ENCODE peak calls at places on chromosomes 7 and 10, in four cellular contexts. P is hepatocyte, U is SK-N-SH, S is HCT116. M is an unnamed sample.

GRCh38 chr7:105678811-105679495 is 97.7 kb upstream of the EFCAB10 start:
- DNase-seq in P (no peak), S (no peak), U (no peak), M (no peak)

GRCh38 chr10:99619090-99619800 is 994 bp downstream of the SLC25A28 start:
- DNase-seq in P (no peak), U (no peak), S (no peak), M (peak; percentile 44)

GRCh38 chr10:51675088-51675487 is 24.3 kb downstream of the CSTF2T start:
- DNase-seq in P (no peak), U (no peak), S (no peak), M (no peak)

GRCh38 chr10:122849900-122850605 is 4.4 kb upstream of the CUZD1 start:
- DNase-seq in U (no peak), S (no peak), P (no peak), M (no peak)

GRCh38 chr7:13185139-13185538 is 497.7 kb downstream of the ARL4A start:
- DNase-seq in U (no peak), P (no peak), S (no peak), M (no peak)

GRCh38 chr10:63264852-63265617 is 131.9 kb downstream of the NRBF2 start:
- DNase-seq in P (peak; percentile 56), S (no peak), U (peak; percentile 46), M (peak; percentile 73)

GRCh38 chr10:124026337-124026939 is 67.0 kb downstream of the CHST15 start:
- DNase-seq in P (no peak), U (no peak), S (no peak), M (no peak)

GRCh38 chr7:34260282-34260681 is 354.9 kb downstream of the BMPER start:
- DNase-seq in S (peak; percentile 61), U (no peak), P (peak; percentile 12), M (no peak)

GRCh38 chr7:30510124-30511074 is 5.8 kb upstream of the GGCT start:
- DNase-seq in S (peak; percentile 36), P (peak; percentile 50), U (peak; percentile 52), M (peak; percentile 57)

GRCh38 chr7:122528879-122529481 is 169.9 kb downstream of the RNF133 start:
- DNase-seq in U (peak; percentile 17), S (peak; percentile 39), P (peak; percentile 64), M (peak; percentile 40)

GRCh38 chr7:18583305-18583704 is 87.8 kb downstream of the HDAC9 start:
- DNase-seq in S (no peak), P (peak; percentile 14), U (no peak), M (no peak)

GRCh38 chr10:114053946-114054345 is 10.3 kb downstream of the ADRB1 start:
- DNase-seq in U (peak; percentile 38), P (no peak), S (no peak), M (no peak)

GRCh38 chr10:49408437-49409306 is 12.8 kb upstream of the DRGX start:
- DNase-seq in S (peak; percentile 16), U (no peak), P (no peak), M (peak; percentile 71)

GRCh38 chr7:136045181-136045580 is 68.0 kb upstream of the MTPN start:
- DNase-seq in P (no peak), S (no peak), U (no peak), M (no peak)

GRCh38 chr7:136046548-136046947 is 69.4 kb upstream of the MTPN start:
- DNase-seq in U (no peak), P (no peak), S (no peak), M (no peak)

GRCh38 chr7:136049117-136049516 is 72.0 kb upstream of the MTPN start:
- DNase-seq in P (no peak), S (no peak), U (no peak), M (no peak)

GRCh38 chr7:136049818-136050461 is 72.8 kb upstream of the MTPN start:
- DNase-seq in U (no peak), P (peak; percentile 25), S (no peak), M (no peak)

DNA sequence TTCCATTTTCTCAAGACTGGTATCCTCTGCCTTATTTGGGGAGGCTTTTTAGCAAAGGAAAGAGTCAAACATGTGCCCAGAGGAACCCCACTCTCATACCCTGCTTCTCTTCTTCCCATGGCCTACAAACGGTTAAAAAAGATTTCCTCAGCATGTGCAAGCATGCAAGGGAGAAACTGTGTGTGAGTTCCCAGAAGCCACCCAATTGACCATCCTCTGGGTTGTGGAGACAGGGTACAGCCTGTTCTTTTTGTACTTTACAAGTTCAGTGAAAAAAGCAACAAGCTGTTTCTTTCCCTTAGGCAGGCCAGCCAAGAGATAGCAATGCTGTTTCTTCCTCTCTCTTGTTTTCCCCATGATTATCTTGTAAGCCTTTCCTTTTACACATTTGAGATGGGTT is 68.8 kb upstream of the MTPN start:
- DNase-seq in P (peak; percentile 28), S (no peak), U (no peak), M (no peak)
- H3K79me2 ChIP-seq in P (no peaks in the 10 kb centered on the region), S (no peaks in the 10 kb centered on the region), U (no peaks in the 10 kb centered on the region), M (no peaks in the 10 kb centered on the region)

DNA sequence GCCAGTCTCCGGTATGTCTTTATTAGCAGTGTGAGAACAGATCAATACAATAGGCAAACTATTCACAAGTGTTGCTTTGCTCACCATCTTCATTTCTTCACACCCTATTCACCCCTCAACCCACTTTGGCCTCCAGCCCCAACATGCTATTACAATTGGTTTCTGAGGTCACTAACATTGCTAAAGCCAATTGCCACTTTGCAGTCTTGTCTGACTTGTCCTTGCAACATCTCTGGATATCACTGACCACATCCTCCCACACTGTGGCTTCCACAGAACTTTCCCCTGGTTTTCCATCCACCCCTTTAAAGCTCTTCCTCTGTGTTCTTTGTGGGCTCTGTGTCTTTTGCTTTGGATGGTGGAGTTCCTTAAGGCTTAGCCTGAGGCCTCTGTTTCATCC is 5.2 kb upstream of the APBB1IP start:
- DNase-seq in U (no peak), P (no peak), S (no peak), M (no peak)
- H3K79me2 ChIP-seq in U (no peaks in the 10 kb centered on the region), P (no peaks in the 10 kb centered on the region), S (no peaks in the 10 kb centered on the region), M (peaks cover 18% of the 10 kb centered on the region)

DNA sequence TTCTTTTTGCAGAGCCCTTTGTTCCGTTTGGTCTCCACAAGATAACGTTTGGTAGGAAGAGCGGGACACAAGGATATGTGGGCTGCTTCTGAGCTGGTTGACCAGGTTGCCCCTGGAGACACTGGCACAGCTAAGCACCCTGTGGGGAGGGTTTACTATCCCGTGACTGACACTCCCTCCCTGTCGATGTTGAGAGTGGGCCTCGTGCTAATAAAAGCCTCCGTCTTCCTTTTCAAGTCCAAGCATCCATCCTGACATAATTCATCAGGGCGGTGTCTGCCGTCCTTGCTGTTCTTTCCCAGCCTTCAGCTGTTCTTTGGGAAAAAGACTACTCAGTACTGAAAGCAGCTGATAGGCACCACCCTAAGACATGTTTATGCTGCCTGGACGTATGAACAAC is 49.6 kb downstream of the SHH start:
- DNase-seq in P (no peak), S (no peak), U (no peak), M (no peak)
- H3K79me2 ChIP-seq in P (peaks cover 55% of the 10 kb centered on the region), S (peaks cover 30% of the 10 kb centered on the region), U (peaks cover 50% of the 10 kb centered on the region), M (peaks cover 32% of the 10 kb centered on the region)

GRCh38 chr10:34746094-34746493 is 69.0 kb downstream of the PARD3 start:
- DNase-seq in S (peak; percentile 72), U (no peak), P (no peak), M (no peak)
- H3K79me2 ChIP-seq in S (peaks cover 73% of the 10 kb centered on the region), U (peaks cover 78% of the 10 kb centered on the region), P (peaks cover 99% of the 10 kb centered on the region), M (no peaks in the 10 kb centered on the region)

DNA sequence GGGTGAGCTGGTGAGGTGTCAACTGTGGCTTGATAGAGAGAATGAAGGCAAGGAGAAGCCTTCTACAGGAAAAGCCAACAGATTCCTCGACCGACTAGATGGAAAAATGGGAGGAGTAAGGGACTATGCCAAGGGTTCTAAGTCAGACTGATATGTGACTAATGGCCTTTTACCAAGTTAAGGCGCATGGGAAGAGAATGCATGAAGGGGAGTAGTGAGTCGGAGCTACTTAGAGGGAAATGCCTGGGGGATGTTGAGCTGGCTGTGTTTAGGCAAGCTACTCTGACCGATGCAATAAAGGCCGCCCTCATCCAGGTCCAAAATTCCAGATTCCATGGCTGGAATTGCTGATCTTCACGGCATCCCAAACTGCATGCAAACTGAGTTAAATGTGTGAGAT is 48.2 kb downstream of the APBB1IP start:
- DNase-seq in U (no peak), S (no peak), P (peak; percentile 12), M (no peak)
- H3K79me2 ChIP-seq in U (no peaks in the 10 kb centered on the region), S (no peaks in the 10 kb centered on the region), P (no peaks in the 10 kb centered on the region), M (peaks cover 100% of the 10 kb centered on the region)

DNA sequence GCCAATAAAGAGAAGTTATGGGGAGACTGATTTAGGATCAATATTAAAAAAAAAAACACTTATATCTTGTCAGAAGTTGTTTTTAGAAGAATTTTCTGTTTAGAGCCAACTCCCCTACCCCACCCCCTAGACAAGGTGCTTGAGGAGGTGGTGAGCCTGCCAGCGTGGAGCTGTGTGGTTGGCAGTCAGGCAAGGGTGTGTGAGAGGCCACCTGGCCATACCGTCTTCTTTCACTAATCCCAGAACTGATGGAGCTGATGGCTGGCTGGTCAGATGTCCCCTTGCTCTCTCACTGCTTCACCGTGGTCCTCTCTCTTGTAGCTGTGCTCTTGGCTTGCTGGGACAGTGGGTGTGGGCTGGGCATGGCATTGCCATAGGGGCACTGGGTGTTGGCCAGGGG is 34.3 kb downstream of the NACAD start:
- DNase-seq in U (no peak), S (no peak), P (no peak), M (no peak)
- H3K79me2 ChIP-seq in U (peaks cover 41% of the 10 kb centered on the region), S (peaks cover 4% of the 10 kb centered on the region), P (peaks cover 17% of the 10 kb centered on the region), M (peaks cover 37% of the 10 kb centered on the region)

DNA sequence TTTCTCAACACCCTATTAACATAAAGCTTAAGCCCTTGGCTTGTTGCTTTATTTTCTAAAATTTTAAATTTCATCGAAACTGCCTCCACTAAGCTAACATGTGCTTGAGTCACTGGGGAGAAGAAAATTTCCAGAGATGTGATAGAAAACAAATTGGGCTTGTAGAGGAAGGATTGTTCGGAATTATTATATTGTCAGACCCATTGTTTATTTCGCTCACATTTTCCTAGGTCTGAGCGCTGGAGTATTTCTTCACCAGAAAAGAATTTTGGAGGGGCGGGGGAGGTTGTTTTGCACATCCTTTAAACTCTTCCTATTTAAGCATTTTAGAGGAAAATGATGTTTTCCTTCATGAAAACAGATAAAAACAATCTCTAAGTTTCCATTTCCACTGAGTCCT is 29.1 kb downstream of the CELF2 start:
- DNase-seq in U (no peak), S (no peak), P (no peak), M (no peak)
- H3K79me2 ChIP-seq in U (no peaks in the 10 kb centered on the region), S (no peaks in the 10 kb centered on the region), P (peaks cover 3% of the 10 kb centered on the region), M (no peaks in the 10 kb centered on the region)

GRCh38 chr7:7219216-7219615 is 36.9 kb downstream of the C1GALT1 start:
- DNase-seq in S (no peak), U (no peak), P (no peak), M (no peak)

GRCh38 chr7:7223250-7223649 is 40.9 kb downstream of the C1GALT1 start:
- DNase-seq in P (no peak), S (no peak), U (no peak), M (no peak)

GRCh38 chr7:7220821-7221220 is 38.5 kb downstream of the C1GALT1 start:
- DNase-seq in S (no peak), U (no peak), P (no peak), M (no peak)

GRCh38 chr7:7226407-7226806 is 44.1 kb downstream of the C1GALT1 start:
- DNase-seq in U (no peak), S (no peak), P (no peak), M (no peak)

GRCh38 chr7:7221602-7222038 is 39.3 kb downstream of the C1GALT1 start:
- DNase-seq in S (peak; percentile 71), P (peak; percentile 29), U (peak; percentile 60), M (no peak)
- H3K79me2 ChIP-seq in S (peaks cover 24% of the 10 kb centered on the region), P (peaks cover 34% of the 10 kb centered on the region), U (peaks cover 11% of the 10 kb centered on the region), M (peaks cover 7% of the 10 kb centered on the region)

GRCh38 chr10:917999-918398 is 13.5 kb downstream of the LARP4B start:
- DNase-seq in P (no peak), U (no peak), S (no peak), M (no peak)
- H3K79me2 ChIP-seq in P (peaks cover 100% of the 10 kb centered on the region), U (peaks cover 100% of the 10 kb centered on the region), S (peaks cover 100% of the 10 kb centered on the region), M (peaks cover 99% of the 10 kb centered on the region)

GRCh38 chr7:108340856-108341411 is 115.3 kb downstream of the NRCAM start:
- DNase-seq in P (peak; percentile 56), S (no peak), U (no peak), M (no peak)
- H3K79me2 ChIP-seq in P (no peaks in the 10 kb centered on the region), S (no peaks in the 10 kb centered on the region), U (no peaks in the 10 kb centered on the region), M (no peaks in the 10 kb centered on the region)

M was measured in OCI-LY7.